ENCODE peak calls at places on chromosomes 13 and 19, in six cellular contexts. J, K, Q, A, Z and H are unnamed samples.

GRCh38 chr13:63516124-63516523 is 2100.5 kb upstream of the PCDH20 start:
- DNase-seq in J (no peak), K (no peak), Q (no peak), A (no peak), Z (no peak), H (no peak)

GRCh38 chr19:5949792-5950305 is 28.1 kb downstream of the RANBP3 start:
- DNase-seq in J (no peak), K (no peak), Q (no peak), A (no peak), Z (no peak), H (no peak)

GRCh38 chr13:30429721-30430694 is 7.7 kb downstream of the UBE2L5 start:
- DNase-seq in J (no peak), K (no peak), Q (no peak), A (peak), Z (no peak), H (no peak)

GRCh38 chr13:99606322-99607089 is 105.2 kb downstream of the TM9SF2 start:
- DNase-seq in J (peak), K (peak), Q (peak), A (peak), Z (peak), H (no peak)

GRCh38 chr13:30934381-30934780 is 1.9 kb downstream of the TEX26 start:
- DNase-seq in J (no peak), K (no peak), Q (no peak), A (peak), Z (no peak), H (no peak)

GRCh38 chr19:18308948-18309325 is 13.9 kb downstream of the LSM4 start:
- DNase-seq in J (no peak), K (no peak), Q (no peak), A (no peak), Z (no peak), H (no peak)

GRCh38 chr13:52162279-52163101 is 3.1 kb upstream of the NEK3 start:
- DNase-seq in J (no peak), K (no peak), Q (no peak), A (no peak), Z (no peak), H (no peak)

GRCh38 chr13:74027161-74027779 is 106.9 kb downstream of the KLF12 start:
- DNase-seq in J (no peak), K (no peak), Q (no peak), A (no peak), Z (no peak), H (no peak)

GRCh38 chr13:95614641-95615245 is 29.8 kb downstream of the DZIP1 start:
- DNase-seq in J (no peak), K (no peak), Q (no peak), A (no peak), Z (no peak), H (peak)

GRCh38 chr13:76637651-76638111 is 248.5 kb downstream of the KCTD12 start:
- DNase-seq in J (no peak), K (no peak), Q (no peak), A (no peak), Z (no peak), H (no peak)

GRCh38 chr13:84192125-84192524 is 309.9 kb upstream of the SLITRK1 start:
- DNase-seq in J (no peak), K (no peak), Q (no peak), A (no peak), Z (no peak), H (no peak)

GRCh38 chr13:49791214-49791752 is 1.2 kb downstream of the KPNA3 start:
- DNase-seq in J (no peak), K (no peak), Q (no peak), A (peak), Z (no peak), H (peak)

DNA sequence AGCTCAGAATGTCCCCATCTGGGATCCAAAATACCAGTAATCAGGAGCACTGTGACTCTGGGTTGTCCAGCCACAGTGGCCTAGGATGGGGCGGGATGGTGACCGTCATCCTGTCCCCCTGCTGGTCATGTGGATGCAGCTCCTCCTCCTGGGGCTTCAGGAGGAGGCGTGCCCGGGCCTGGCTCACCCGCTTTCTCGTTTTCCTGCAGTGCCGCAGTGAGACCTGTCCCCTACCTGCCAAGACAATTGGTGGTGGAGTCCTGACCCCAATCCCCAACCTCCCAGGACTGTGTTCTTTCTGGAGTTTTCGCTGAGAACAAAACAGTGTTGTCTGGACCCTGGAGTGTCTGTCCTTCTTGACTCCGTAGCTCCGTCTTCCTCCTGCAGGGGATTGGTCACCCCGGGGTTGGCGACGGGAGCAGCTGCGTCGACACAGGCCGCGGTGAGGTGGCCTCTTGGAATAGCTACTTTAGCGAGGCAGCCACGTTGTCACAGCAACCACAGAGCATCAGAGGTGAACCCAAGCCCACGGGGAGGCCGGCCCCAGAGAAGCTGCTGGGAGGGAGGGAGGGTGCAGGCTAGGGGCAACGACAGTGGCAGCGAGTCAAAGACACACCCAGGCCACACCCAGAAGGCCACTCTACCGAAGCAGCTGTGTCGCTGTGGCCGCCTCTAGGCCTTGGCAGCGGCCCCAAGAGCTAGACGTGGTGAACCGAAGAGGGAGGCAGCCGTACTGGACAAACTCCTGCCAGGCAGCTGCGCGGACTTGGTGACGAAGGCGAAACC is 10.1 kb upstream of the EMC10 start:
- DNase-seq in J (no peak), K (no peak), Q (no peak), A (peak), Z (no peak), H (no peak)
- TF ChIP-seq CTCF in J (no peak), K (no peak), Q (no peak), A (no peak), Z (no peak), H (no peak)

GRCh38 chr13:40480012-40480914 is 186.2 kb downstream of the FOXO1 start:
- DNase-seq in J (no peak), K (no peak), Q (no peak), A (no peak), Z (no peak), H (no peak)
- H3K4me3 ChIP-seq in J (no peak), K (no peak), Q (no peak), A (no peak), Z (no peak), H (no peak)

GRCh38 chr13:113069861-113070805 is 35.5 kb upstream of the F7 start:
- DNase-seq in J (no peak), K (no peak), Q (no peak), A (no peak), Z (no peak), H (no peak)

GRCh38 chr13:113073942-113074341 is 31.6 kb upstream of the F7 start:
- DNase-seq in J (no peak), K (no peak), Q (no peak), A (no peak), Z (no peak), H (no peak)

GRCh38 chr13:113074401-113074800 is 31.2 kb upstream of the F7 start:
- DNase-seq in J (no peak), K (no peak), Q (no peak), A (no peak), Z (no peak), H (no peak)

GRCh38 chr13:113072370-113072769 is 33.2 kb upstream of the F7 start:
- DNase-seq in J (no peak), K (no peak), Q (no peak), A (no peak), Z (no peak), H (no peak)

GRCh38 chr13:113070855-113071254 is 34.7 kb upstream of the F7 start:
- DNase-seq in J (no peak), K (no peak), Q (no peak), A (no peak), Z (no peak), H (no peak)
- TF ChIP-seq CTCF in J (no peak), K (no peak), Q (no peak), A (no peak), Z (no peak), H (no peak)

GRCh38 chr19:3589439-3589838 is 4.2 kb downstream of the GIPC3 start:
- DNase-seq in J (no peak), K (no peak), Q (no peak), A (no peak), Z (no peak), H (no peak)

GRCh38 chr19:3586707-3587346 is 1.5 kb downstream of the GIPC3 start:
- DNase-seq in J (no peak), K (no peak), Q (no peak), A (no peak), Z (no peak), H (no peak)

GRCh38 chr19:3586124-3586626 is 897 bp downstream of the GIPC3 start:
- DNase-seq in J (no peak), K (no peak), Q (no peak), A (no peak), Z (no peak), H (no peak)

GRCh38 chr19:3589949-3590348 is 4.7 kb downstream of the GIPC3 start:
- DNase-seq in J (no peak), K (no peak), Q (no peak), A (no peak), Z (no peak), H (no peak)

GRCh38 chr19:3585301-3586123 is at the start of gene GIPC3:
- DNase-seq in J (no peak), K (no peak), Q (no peak), A (no peak), Z (no peak), H (no peak)
- H3K4me3 ChIP-seq in J (peak), K (no peak), Q (peak), A (peak), Z (peak), H (no peak)

DNA sequence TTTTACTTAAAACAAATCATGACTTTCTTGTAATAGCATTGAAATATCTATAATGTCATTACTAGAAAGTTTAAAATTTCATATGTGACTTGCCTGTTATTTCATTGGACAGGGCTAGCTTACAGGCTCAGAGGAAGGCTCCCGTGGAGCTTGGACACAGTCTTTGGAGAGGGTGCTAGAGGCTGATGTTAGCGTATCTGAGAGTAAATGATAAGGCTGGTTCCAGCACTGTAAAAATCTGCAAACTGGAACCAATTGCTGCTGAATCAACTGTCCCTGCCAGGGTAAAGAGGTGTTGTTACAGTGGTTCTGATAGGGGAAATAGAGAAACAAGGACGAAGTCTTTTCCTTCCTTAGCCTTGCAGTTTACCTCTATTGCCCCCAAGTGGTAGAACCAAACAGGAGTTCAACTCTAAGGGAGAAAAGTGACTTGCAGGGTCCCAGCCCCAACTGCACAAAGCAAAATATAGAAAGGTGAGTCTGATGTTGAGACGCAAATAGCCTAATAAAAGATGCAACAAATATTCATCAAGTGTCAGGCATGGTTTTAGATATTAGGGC is 901.7 kb downstream of the DIAPH3 start:
- DNase-seq in J (no peak), K (no peak), Q (no peak), A (peak), Z (no peak), H (no peak)
- TF ChIP-seq CTCF in J (no peak), K (no peak), Q (peak), A (no peak), Z (no peak), H (peak)

GRCh38 chr19:47133021-47133471 is 2.4 kb downstream of the SAE1 start:
- DNase-seq in J (no peak), K (no peak), Q (no peak), A (no peak), Z (no peak), H (no peak)
- H3K4me3 ChIP-seq in J (no peak), K (no peak), Q (no peak), A (no peak), Z (no peak), H (no peak)

DNA sequence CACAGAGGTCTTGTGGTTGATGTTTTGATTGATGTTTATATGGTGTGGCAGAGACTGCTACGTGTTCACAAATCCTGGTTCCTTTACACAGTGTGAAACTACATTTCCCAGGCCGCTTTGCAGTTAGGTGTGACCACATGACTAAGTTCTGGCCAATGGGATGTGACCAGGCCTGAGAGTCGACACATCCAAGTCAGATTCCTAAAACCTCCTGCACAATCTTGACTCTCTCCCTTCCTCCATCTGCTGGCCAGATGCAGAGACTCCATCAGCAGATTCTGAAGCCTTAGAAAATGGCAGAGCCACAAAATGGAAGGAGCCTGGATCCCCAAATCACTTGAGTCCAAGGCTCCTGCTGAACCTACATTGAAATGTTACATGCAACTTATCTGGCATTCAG is 12.6 kb downstream of the CD37 start:
- DNase-seq in J (no peak), K (no peak), Q (no peak), A (peak), Z (no peak), H (no peak)
- TF ChIP-seq CTCF in J (no peak), K (peak), Q (no peak), A (no peak), Z (peak), H (no peak)